ENCODE peak calls at places on chromosomes 5 and 9, in four cellular contexts. C, J, V and P are unnamed samples.

GRCh38 chr9:17600962-17601593 is 22.2 kb downstream of the SH3GL2 start:
- DNase-seq in C (no peak), J (no peak), V (no peak), P (no peak)

GRCh38 chr9:117156150-117156688 is 258.6 kb downstream of the ASTN2 start:
- DNase-seq in C (no peak), J (no peak), V (no peak), P (no peak)

GRCh38 chr9:121636411-121636865 is 15.0 kb upstream of the DAB2IP start:
- DNase-seq in C (no peak), J (no peak), V (no peak), P (no peak)

GRCh38 chr5:146369691-146370090 is 31.1 kb downstream of the POU4F3 start:
- DNase-seq in C (no peak), J (no peak), V (no peak), P (no peak)

GRCh38 chr5:73740274-73740790 is 114.3 kb downstream of the ARHGEF28 start:
- DNase-seq in C (no peak), J (no peak), V (no peak), P (no peak)

GRCh38 chr5:123921193-123921592 is 409.2 kb downstream of the CSNK1G3 start:
- DNase-seq in C (no peak), J (no peak), V (no peak), P (no peak)

GRCh38 chr9:131217321-131218031 is 58.8 kb downstream of the FAM78A start:
- DNase-seq in C (no peak), J (no peak), V (no peak), P (no peak)

GRCh38 chr5:153520952-153521351 is 30.5 kb downstream of the GRIA1 start:
- DNase-seq in C (no peak), J (no peak), V (no peak), P (no peak)

GRCh38 chr9:86099695-86100364 is 472 bp upstream of the GOLM1 start:
- DNase-seq in C (no peak), J (no peak), V (no peak), P (peak)
- TF ChIP-seq ETV6 in C (no peak), J (no peak), V (no peak), P (no peak)

GRCh38 chr5:10331341-10331796 is 22.1 kb upstream of the MARCHF6 start:
- DNase-seq in C (peak), J (no peak), V (no peak), P (no peak)

GRCh38 chr5:10329421-10329807 is 21.7 kb upstream of the CMBL start:
- DNase-seq in C (no peak), J (no peak), V (no peak), P (no peak)

GRCh38 chr5:10328323-10328722 is 20.6 kb upstream of the CMBL start:
- DNase-seq in C (no peak), J (no peak), V (no peak), P (no peak)

GRCh38 chr5:10330511-10331105 is 22.9 kb upstream of the MARCHF6 start:
- DNase-seq in C (no peak), J (no peak), V (no peak), P (no peak)

DNA sequence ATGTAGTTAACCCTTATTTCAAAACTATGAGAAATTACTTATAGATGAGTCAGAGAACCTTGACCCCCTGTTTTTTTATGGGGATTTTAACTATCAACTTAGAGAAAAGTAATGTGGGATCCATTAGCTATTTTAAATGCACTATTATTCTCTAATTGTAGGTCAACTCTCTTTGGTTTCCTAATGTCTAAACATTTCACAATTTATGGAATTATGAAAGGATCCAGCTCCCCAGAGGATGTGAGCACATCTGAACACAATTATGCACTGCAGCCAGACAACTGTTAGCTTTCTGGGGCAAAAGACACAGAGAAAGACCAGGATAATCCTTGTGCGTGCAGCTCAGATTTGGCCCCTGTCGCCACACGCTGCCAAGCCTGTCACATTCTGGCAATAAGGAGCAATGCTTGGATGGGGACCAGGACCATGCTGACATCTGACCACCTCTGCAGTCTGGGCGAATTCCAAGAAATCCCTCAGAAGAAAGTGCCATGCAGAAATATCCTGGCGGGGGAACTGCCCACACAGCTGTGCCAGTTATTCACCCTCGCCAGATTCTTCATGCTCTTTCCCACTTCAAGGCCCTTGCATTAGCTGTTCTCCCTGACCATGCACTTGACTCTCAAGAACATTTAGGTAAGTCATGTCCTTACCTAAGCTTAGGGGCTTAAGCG is 22.2 kb upstream of the CMBL start:
- DNase-seq in C (no peak), J (no peak), V (no peak), P (no peak)
- TF ChIP-seq TCF7 in C (no peak), J (no peak), V (no peak), P (no peak)

DNA sequence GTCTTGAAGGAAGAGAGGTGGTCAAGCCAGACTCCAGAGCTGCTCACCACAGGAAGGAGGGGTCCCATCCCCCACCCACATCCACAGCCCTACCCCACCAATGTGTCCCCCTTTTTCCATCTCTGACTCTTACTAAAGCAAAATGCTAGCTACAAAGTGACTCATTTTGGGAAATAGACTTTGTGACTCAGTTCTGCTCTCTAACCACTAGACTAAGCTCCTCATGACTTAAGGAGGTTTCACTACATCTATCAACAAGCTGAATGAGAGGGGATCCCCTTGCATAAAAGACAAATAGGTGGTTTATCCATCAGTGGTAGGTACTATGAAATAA is 35.1 kb upstream of the ADRB2 start:
- DNase-seq in C (no peak), J (no peak), V (peak), P (no peak)
- TF ChIP-seq ETV6 in C (no peak), J (no peak), V (no peak), P (no peak)

DNA sequence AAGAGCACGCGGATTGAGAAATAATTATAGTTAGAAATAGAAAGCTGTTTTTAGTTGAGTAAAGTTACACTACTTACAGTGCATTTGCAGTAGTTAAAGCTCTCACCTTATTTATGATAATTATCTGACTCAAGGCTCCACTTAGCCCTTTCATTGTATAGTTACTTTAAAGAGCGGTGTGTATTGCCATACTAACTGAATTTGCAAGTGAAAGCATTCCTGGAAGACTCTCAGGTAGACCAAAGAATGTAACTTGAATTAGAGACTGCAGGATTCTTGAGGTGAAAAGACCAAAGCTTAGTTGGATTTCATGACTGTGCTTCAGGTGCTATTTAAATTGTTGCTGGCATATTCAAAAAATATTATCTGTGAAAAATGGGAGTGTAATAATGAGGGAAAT is 4.2 kb upstream of the RASA1 start:
- DNase-seq in C (no peak), J (no peak), V (no peak), P (no peak)
- TF ChIP-seq TCF7 in C (no peak), J (no peak), V (no peak), P (no peak)

DNA sequence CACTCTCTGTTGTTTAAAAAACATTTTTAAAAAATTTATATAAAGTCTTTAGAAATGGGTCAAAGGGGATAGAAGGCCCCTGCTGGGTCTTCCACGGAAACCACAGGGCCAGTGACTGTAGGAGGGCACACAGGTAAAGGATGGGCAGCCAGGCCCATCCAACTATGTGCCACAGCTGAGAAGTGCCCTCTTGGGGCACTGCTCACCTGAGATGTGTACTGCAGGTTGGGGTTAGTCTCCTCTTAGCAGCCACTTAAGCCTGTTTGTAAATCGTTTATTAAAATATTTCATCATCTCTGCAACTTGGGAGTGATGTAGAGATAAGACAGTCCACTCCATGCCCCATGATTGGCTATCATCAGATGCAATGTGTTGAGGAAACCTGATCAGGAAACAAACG is 222.4 kb downstream of the DIRAS2 start:
- DNase-seq in C (no peak), J (no peak), V (no peak), P (no peak)
- TF ChIP-seq ETV6 in C (no peak), J (no peak), V (no peak), P (no peak)

DNA sequence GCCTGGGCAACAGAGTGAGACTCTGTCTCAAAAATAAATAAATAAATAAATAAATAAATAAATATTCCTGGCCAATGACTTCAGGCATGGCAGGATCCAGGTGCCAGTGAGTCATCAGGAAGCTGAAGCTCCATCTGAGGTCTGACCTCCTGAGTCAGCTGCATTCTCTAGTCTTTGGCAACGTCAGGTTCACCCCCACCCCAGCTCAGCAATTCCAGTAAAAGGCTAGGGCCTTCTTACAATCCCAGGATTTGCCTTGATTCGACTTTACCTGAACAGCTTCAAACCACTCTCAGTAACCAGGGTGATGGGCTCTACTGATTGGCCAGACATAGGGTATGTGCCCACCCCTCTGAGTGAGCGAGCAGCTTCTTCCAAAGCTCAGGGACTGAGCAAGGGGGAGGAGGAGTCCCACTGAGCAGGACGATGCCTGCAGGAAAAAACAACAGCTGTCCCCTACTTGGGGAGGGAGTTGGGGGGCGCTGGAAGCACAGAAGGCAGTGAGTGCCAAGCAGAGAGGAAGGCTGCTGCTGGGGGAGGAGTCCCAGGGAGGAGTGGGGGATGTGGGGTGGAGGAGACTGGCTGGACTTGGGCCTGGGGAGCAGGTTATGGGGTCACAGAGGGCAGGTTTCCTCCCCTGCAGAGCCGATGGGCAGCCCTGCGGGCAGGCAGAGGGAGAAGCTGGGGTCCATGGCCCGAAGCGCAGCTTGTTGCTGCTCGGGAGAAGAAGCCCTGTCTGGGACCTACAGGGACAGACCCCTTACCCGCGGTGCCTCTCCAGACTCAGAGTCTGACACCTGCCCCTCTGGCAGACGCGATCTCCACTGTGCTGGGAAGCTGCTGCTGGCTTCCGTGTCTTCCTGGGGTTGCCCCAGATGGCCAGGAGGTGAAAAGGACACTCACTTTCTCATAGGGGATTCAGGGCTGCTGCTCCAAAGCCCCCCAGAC is 25.9 kb upstream of the UNC5A start:
- DNase-seq in C (peak), J (no peak), V (no peak), P (no peak)
- TF ChIP-seq TCF7 in C (no peak), J (no peak), V (no peak), P (no peak)